ENCODE peak calls at places on chromosome 12, in seven cellular contexts. One of them, this sample, is unnamed. For H3K4me1 and H3K36me3, the result is how much of the 10 kb centered on the place peaks cover.

GRCh38 chr12:55019784-55020183 is at the start of gene NEUROD4:
- DNase-seq in tibial artery: no peak
- DNase-seq in IMR-90: peak
- DNase-seq in colonic mucosa: peak
- DNase-seq in stomach: peak
- DNase-seq in body of pancreas: peak
- DNase-seq in sigmoid colon: no peak
- DNase-seq in this sample: peak

GRCh38 chr12:68609955-68610434 is 704 bp upstream of the RAP1B start:
- DNase-seq in tibial artery: no peak
- DNase-seq in stomach: no peak
- DNase-seq in sigmoid colon: no peak
- DNase-seq in body of pancreas: peak
- DNase-seq in IMR-90: peak
- DNase-seq in colonic mucosa: peak
- DNase-seq in this sample: no peak

GRCh38 chr12:42790761-42791151 is 201.2 kb upstream of the PRICKLE1 start:
- DNase-seq in colonic mucosa: no peak
- DNase-seq in sigmoid colon: no peak
- DNase-seq in body of pancreas: no peak
- DNase-seq in stomach: no peak
- DNase-seq in tibial artery: no peak
- DNase-seq in IMR-90: peak
- DNase-seq in this sample: peak

GRCh38 chr12:82383930-82384513 is 25.7 kb downstream of the METTL25 start:
- DNase-seq in body of pancreas: no peak
- DNase-seq in colonic mucosa: no peak
- DNase-seq in IMR-90: peak
- DNase-seq in stomach: no peak
- DNase-seq in tibial artery: no peak
- DNase-seq in sigmoid colon: no peak
- DNase-seq in this sample: peak

GRCh38 chr12:98741615-98742265 is 96.7 kb downstream of the APAF1 start:
- DNase-seq in colonic mucosa: no peak
- DNase-seq in tibial artery: no peak
- DNase-seq in body of pancreas: no peak
- DNase-seq in IMR-90: peak
- DNase-seq in stomach: no peak
- DNase-seq in sigmoid colon: no peak
- DNase-seq in this sample: no peak

GRCh38 chr12:16389594-16389993 is 42.1 kb downstream of the MGST1 start:
- DNase-seq in stomach: no peak
- DNase-seq in tibial artery: no peak
- DNase-seq in colonic mucosa: no peak
- DNase-seq in IMR-90: peak
- DNase-seq in body of pancreas: no peak
- DNase-seq in sigmoid colon: no peak
- DNase-seq in this sample: no peak

GRCh38 chr12:6336079-6336858 is 5.6 kb downstream of the TNFRSF1A start:
- DNase-seq in sigmoid colon: peak
- DNase-seq in colonic mucosa: peak
- DNase-seq in stomach: peak
- DNase-seq in IMR-90: peak
- DNase-seq in tibial artery: peak
- DNase-seq in body of pancreas: peak
- DNase-seq in this sample: peak

GRCh38 chr12:130636370-130636769 is 79.7 kb downstream of the RIMBP2 start:
- DNase-seq in tibial artery: no peak
- DNase-seq in stomach: no peak
- DNase-seq in sigmoid colon: no peak
- DNase-seq in body of pancreas: no peak
- DNase-seq in colonic mucosa: no peak
- DNase-seq in IMR-90: no peak
- DNase-seq in this sample: no peak

GRCh38 chr12:81261508-81262207 is 183.8 kb downstream of the ACSS3 start:
- DNase-seq in tibial artery: no peak
- DNase-seq in body of pancreas: no peak
- DNase-seq in colonic mucosa: no peak
- DNase-seq in stomach: no peak
- DNase-seq in sigmoid colon: no peak
- DNase-seq in IMR-90: no peak
- DNase-seq in this sample: no peak

GRCh38 chr12:112439769-112440168 is 21.0 kb downstream of the PTPN11 start:
- DNase-seq in colonic mucosa: no peak
- DNase-seq in tibial artery: no peak
- DNase-seq in stomach: no peak
- DNase-seq in body of pancreas: no peak
- DNase-seq in IMR-90: no peak
- DNase-seq in sigmoid colon: no peak
- DNase-seq in this sample: no peak

GRCh38 chr12:63323942-63324341 is 172.9 kb upstream of the AVPR1A start:
- DNase-seq in body of pancreas: no peak
- DNase-seq in IMR-90: no peak
- DNase-seq in colonic mucosa: no peak
- DNase-seq in stomach: no peak
- DNase-seq in tibial artery: no peak
- DNase-seq in sigmoid colon: no peak
- DNase-seq in this sample: no peak

GRCh38 chr12:62739266-62739831 is 195.6 kb downstream of the PPM1H start:
- DNase-seq in tibial artery: no peak
- DNase-seq in sigmoid colon: no peak
- DNase-seq in stomach: no peak
- DNase-seq in IMR-90: no peak
- DNase-seq in colonic mucosa: no peak
- DNase-seq in body of pancreas: no peak
- DNase-seq in this sample: no peak

GRCh38 chr12:75177997-75178396 is 31.6 kb downstream of the KCNC2 start:
- DNase-seq in body of pancreas: no peak
- DNase-seq in tibial artery: no peak
- DNase-seq in stomach: no peak
- DNase-seq in IMR-90: peak
- DNase-seq in colonic mucosa: no peak
- DNase-seq in sigmoid colon: no peak
- DNase-seq in this sample: no peak

GRCh38 chr12:50720085-50720484 is 43.8 kb upstream of the ATF1 start:
- DNase-seq in tibial artery: no peak
- DNase-seq in sigmoid colon: no peak
- DNase-seq in body of pancreas: no peak
- DNase-seq in colonic mucosa: no peak
- DNase-seq in stomach: no peak
- DNase-seq in IMR-90: peak
- DNase-seq in this sample: no peak

GRCh38 chr12:103680591-103681065 is 93.6 kb downstream of the STAB2 start:
- DNase-seq in colonic mucosa: peak
- DNase-seq in stomach: no peak
- DNase-seq in IMR-90: peak
- DNase-seq in sigmoid colon: no peak
- DNase-seq in tibial artery: no peak
- DNase-seq in body of pancreas: peak
- DNase-seq in this sample: no peak

GRCh38 chr12:46998811-46999368 is 80.5 kb upstream of the PCED1B start:
- DNase-seq in body of pancreas: no peak
- DNase-seq in colonic mucosa: no peak
- DNase-seq in tibial artery: no peak
- DNase-seq in stomach: no peak
- DNase-seq in sigmoid colon: no peak
- DNase-seq in IMR-90: peak
- DNase-seq in this sample: no peak

GRCh38 chr12:93177208-93178153 is 200.2 kb upstream of the NUDT4 start:
- DNase-seq in sigmoid colon: no peak
- DNase-seq in stomach: no peak
- DNase-seq in body of pancreas: peak
- DNase-seq in colonic mucosa: no peak
- DNase-seq in IMR-90: no peak
- DNase-seq in tibial artery: no peak
- DNase-seq in this sample: peak

GRCh38 chr12:132554857-132555630 is 55.3 kb downstream of the LRCOL1 start:
- DNase-seq in IMR-90: no peak
- DNase-seq in body of pancreas: no peak
- DNase-seq in sigmoid colon: no peak
- DNase-seq in tibial artery: no peak
- DNase-seq in colonic mucosa: no peak
- DNase-seq in stomach: no peak
- DNase-seq in this sample: peak

GRCh38 chr12:47886471-47887240 is 18.1 kb downstream of the VDR start:
- DNase-seq in sigmoid colon: no peak
- DNase-seq in tibial artery: peak
- DNase-seq in IMR-90: peak
- DNase-seq in colonic mucosa: no peak
- DNase-seq in stomach: no peak
- DNase-seq in body of pancreas: no peak
- DNase-seq in this sample: no peak

GRCh38 chr12:62898568-62898967 is 36.4 kb downstream of the PPM1H start:
- DNase-seq in sigmoid colon: no peak
- DNase-seq in stomach: no peak
- DNase-seq in tibial artery: no peak
- DNase-seq in colonic mucosa: no peak
- DNase-seq in IMR-90: no peak
- DNase-seq in body of pancreas: no peak
- DNase-seq in this sample: no peak

GRCh38 chr12:70590051-70590450 is 47.2 kb downstream of the PTPRB start:
- DNase-seq in tibial artery: peak
- DNase-seq in body of pancreas: peak
- DNase-seq in colonic mucosa: peak
- DNase-seq in IMR-90: peak
- DNase-seq in sigmoid colon: peak
- DNase-seq in stomach: peak
- DNase-seq in this sample: peak

DNA sequence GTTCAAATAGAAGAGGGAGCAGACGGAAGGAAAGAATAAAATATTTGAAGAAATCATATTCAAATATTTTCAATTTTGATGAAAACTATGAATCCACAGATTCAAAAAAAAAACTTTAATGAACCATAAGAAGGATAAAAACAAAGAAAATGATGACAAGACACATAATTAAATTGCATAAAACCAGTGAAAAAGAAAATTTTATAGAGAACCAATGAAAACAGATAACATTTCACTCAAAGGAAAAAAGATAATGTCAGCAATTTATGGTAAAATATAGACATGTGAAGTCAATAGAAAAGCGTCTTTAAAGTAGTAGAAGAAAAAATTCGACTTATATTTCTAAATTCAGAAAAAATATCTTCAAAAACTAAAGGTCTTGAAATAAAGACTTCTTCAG is 546.5 kb upstream of the ATXN7L3B start:
- DNase-seq in body of pancreas: no peak
- DNase-seq in tibial artery: no peak
- DNase-seq in sigmoid colon: no peak
- DNase-seq in IMR-90: no peak
- DNase-seq in colonic mucosa: no peak
- DNase-seq in stomach: no peak
- DNase-seq in this sample: no peak
- TF ChIP-seq CTCF in body of pancreas: no peak
- TF ChIP-seq CTCF in tibial artery: no peak
- TF ChIP-seq CTCF in sigmoid colon: no peak
- TF ChIP-seq CTCF in IMR-90: no peak
- TF ChIP-seq CTCF in colonic mucosa: no peak
- TF ChIP-seq CTCF in stomach: no peak
- TF ChIP-seq CTCF in this sample: no peak

GRCh38 chr12:4800555-4800954 is 80.4 kb downstream of the GALNT8 start:
- DNase-seq in colonic mucosa: no peak
- DNase-seq in stomach: no peak
- DNase-seq in body of pancreas: no peak
- DNase-seq in IMR-90: no peak
- DNase-seq in tibial artery: no peak
- DNase-seq in sigmoid colon: no peak
- DNase-seq in this sample: no peak
- H3K4me1 ChIP-seq in colonic mucosa: under half
- H3K4me1 ChIP-seq in stomach: under half
- H3K4me1 ChIP-seq in body of pancreas: under half
- H3K4me1 ChIP-seq in IMR-90: under half
- H3K4me1 ChIP-seq in tibial artery: under half
- H3K4me1 ChIP-seq in sigmoid colon: under half
- H3K4me1 ChIP-seq in this sample: under half

GRCh38 chr12:2864198-2864597 is 7.4 kb upstream of the TEX52 start:
- DNase-seq in IMR-90: no peak
- DNase-seq in colonic mucosa: no peak
- DNase-seq in stomach: no peak
- DNase-seq in body of pancreas: no peak
- DNase-seq in tibial artery: no peak
- DNase-seq in sigmoid colon: no peak
- DNase-seq in this sample: no peak
- H3K36me3 ChIP-seq in IMR-90: under half
- H3K36me3 ChIP-seq in colonic mucosa: under half
- H3K36me3 ChIP-seq in stomach: half or more
- H3K36me3 ChIP-seq in body of pancreas: under half
- H3K36me3 ChIP-seq in tibial artery: under half
- H3K36me3 ChIP-seq in sigmoid colon: under half
- H3K36me3 ChIP-seq in this sample: under half

DNA sequence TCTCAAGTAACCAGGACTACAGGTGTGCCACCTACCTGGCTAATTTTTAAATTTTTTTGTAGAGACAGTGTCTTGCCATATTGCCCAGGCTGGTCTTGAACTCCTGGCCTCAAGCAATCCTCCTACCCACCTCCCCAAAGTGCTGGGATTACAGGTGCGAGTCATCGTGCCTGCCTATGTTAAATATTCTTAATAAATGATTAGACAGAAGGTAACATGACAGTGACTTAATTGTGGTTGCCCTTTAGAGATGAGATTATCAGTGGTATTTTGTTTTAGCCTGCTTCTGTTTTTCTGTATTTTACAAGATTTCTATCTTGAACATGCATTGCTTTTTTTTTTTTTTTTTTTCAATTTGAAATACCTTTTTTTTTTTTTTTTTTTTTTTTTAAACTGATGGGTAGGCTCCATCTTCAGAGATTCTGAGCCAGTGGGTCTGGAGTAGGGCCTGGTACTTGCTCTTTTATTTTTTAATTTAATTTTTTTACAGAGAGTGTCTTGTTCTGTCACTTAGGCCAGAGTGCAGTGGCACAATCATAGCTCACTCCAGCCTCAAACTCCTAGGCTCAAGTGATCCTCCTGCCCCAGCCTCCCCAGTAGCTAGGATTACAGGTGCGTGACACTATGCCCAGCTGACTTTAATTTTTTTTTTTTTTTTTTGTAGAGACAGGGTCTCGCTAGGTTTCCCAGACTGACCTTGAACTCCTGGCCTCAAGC is 88.4 kb downstream of the BORCS5 start:
- DNase-seq in IMR-90: no peak
- DNase-seq in stomach: no peak
- DNase-seq in colonic mucosa: no peak
- DNase-seq in tibial artery: no peak
- DNase-seq in body of pancreas: no peak
- DNase-seq in sigmoid colon: no peak
- DNase-seq in this sample: no peak
- TF ChIP-seq CTCF in IMR-90: no peak
- TF ChIP-seq CTCF in stomach: no peak
- TF ChIP-seq CTCF in colonic mucosa: no peak
- TF ChIP-seq CTCF in tibial artery: no peak
- TF ChIP-seq CTCF in body of pancreas: no peak
- TF ChIP-seq CTCF in sigmoid colon: no peak
- TF ChIP-seq CTCF in this sample: no peak

GRCh38 chr12:52198454-52199215 is 6.8 kb upstream of the KRT80 start:
- DNase-seq in sigmoid colon: no peak
- DNase-seq in colonic mucosa: no peak
- DNase-seq in tibial artery: no peak
- DNase-seq in IMR-90: no peak
- DNase-seq in stomach: no peak
- DNase-seq in body of pancreas: no peak
- DNase-seq in this sample: no peak
- H3K4me1 ChIP-seq in sigmoid colon: under half
- H3K4me1 ChIP-seq in colonic mucosa: under half
- H3K4me1 ChIP-seq in tibial artery: under half
- H3K4me1 ChIP-seq in IMR-90: under half
- H3K4me1 ChIP-seq in stomach: under half
- H3K4me1 ChIP-seq in body of pancreas: under half
- H3K4me1 ChIP-seq in this sample: under half

GRCh38 chr12:53510181-53510812 is 3.0 kb upstream of the NPFF start:
- DNase-seq in tibial artery: peak
- DNase-seq in sigmoid colon: peak
- DNase-seq in colonic mucosa: no peak
- DNase-seq in stomach: no peak
- DNase-seq in IMR-90: no peak
- DNase-seq in body of pancreas: no peak
- DNase-seq in this sample: no peak
- H3K36me3 ChIP-seq in tibial artery: under half
- H3K36me3 ChIP-seq in sigmoid colon: half or more
- H3K36me3 ChIP-seq in colonic mucosa: under half
- H3K36me3 ChIP-seq in stomach: half or more
- H3K36me3 ChIP-seq in IMR-90: under half
- H3K36me3 ChIP-seq in body of pancreas: under half
- H3K36me3 ChIP-seq in this sample: under half

This sample was measured in Caco-2.